ENCODE peak calls at places on chromosome 17, in seven cellular contexts. G is left ventricle myocardium inferior; R is stomach; V is CD4-positive, alpha-beta T cell; H is transverse colon; J is AG04450; A is right lobe of liver. N is an unnamed sample. For H3K27me3 and H3K9me3, the result is how much of the 10 kb centered on the place peaks cover.

GRCh38 chr17:75455896-75456416 is 479 bp upstream of the TMEM94 start:
- DNase-seq in H (peak), V (no peak), G (no peak), J (no peak), A (no peak), R (peak), N (no peak)

GRCh38 chr17:43471801-43472200 is 12.0 kb upstream of the DHX8 start:
- DNase-seq in H (no peak), J (no peak), A (no peak), R (no peak), V (no peak), G (no peak), N (no peak)

GRCh38 chr17:28335959-28336871 is 654 bp downstream of the TNFAIP1 start:
- DNase-seq in H (peak), V (peak), R (peak), A (peak), J (peak), G (peak), N (peak)

GRCh38 chr17:82458885-82459424 is 414 bp downstream of the NARF start:
- DNase-seq in J (no peak), G (no peak), A (no peak), V (peak), H (peak), R (peak), N (peak)

GRCh38 chr17:34082404-34082803 is 172.7 kb upstream of the CCL2 start:
- DNase-seq in R (no peak), V (no peak), A (no peak), H (no peak), G (no peak), J (no peak), N (no peak)

GRCh38 chr17:3951420-3951819 is 12.8 kb downstream of the ATP2A3 start:
- DNase-seq in V (no peak), G (no peak), H (no peak), R (no peak), A (no peak), J (no peak), N (peak)

GRCh38 chr17:40820228-40820838 is 2.1 kb downstream of the KRT10 start:
- DNase-seq in A (no peak), V (no peak), R (no peak), J (no peak), G (no peak), H (no peak), N (no peak)

GRCh38 chr17:77647531-77647930 is 311.0 kb upstream of the TNRC6C start:
- DNase-seq in A (no peak), G (no peak), J (no peak), H (no peak), V (no peak), R (no peak), N (no peak)

GRCh38 chr17:73653810-73654209 is 9.6 kb upstream of the SDK2 start:
- DNase-seq in A (no peak), H (no peak), G (no peak), R (no peak), V (no peak), J (no peak), N (no peak)

GRCh38 chr17:78356163-78356713 is 3.6 kb downstream of the SOCS3 start:
- DNase-seq in A (no peak), V (peak), J (peak), R (peak), G (no peak), H (peak), N (peak)

GRCh38 chr17:6756425-6757012 is 673 bp downstream of the XAF1 start:
- DNase-seq in V (no peak), R (no peak), G (no peak), H (no peak), A (no peak), J (no peak), N (no peak)

GRCh38 chr17:81553616-81554181 is 1.5 kb upstream of the FAAP100 start:
- DNase-seq in G (no peak), A (no peak), V (no peak), R (no peak), H (peak), J (peak), N (peak)

GRCh38 chr17:58370716-58371115 is 18.7 kb upstream of the SUPT4H1 start:
- DNase-seq in V (no peak), H (no peak), J (no peak), R (no peak), G (no peak), A (no peak), N (no peak)

GRCh38 chr17:57853695-57854094 is 3.9 kb upstream of the MRPS23 start:
- DNase-seq in J (no peak), G (peak), V (no peak), R (peak), A (peak), H (peak), N (peak)

GRCh38 chr17:30793282-30793977 is 31.1 kb downstream of the CRLF3 start:
- DNase-seq in J (no peak), R (no peak), V (no peak), A (no peak), G (no peak), H (no peak), N (no peak)
- H3K27ac ChIP-seq in J (no peak), R (no peak), V (no peak), A (no peak), G (no peak), H (no peak), N (no peak)

GRCh38 chr17:45063198-45063597 is 2.1 kb downstream of the NMT1 start:
- DNase-seq in H (no peak), V (no peak), R (no peak), J (no peak), A (no peak), G (no peak), N (no peak)

GRCh38 chr17:45060824-45061605 is at the start of gene NMT1:
- DNase-seq in R (peak), J (peak), A (peak), G (peak), H (peak), V (peak), N (peak)

GRCh38 chr17:45060382-45060823 is 714 bp upstream of the NMT1 start:
- DNase-seq in J (no peak), G (no peak), R (no peak), H (no peak), V (no peak), A (no peak), N (no peak)

GRCh38 chr17:45061606-45062205 is 589 bp downstream of the NMT1 start:
- DNase-seq in H (no peak), R (no peak), V (no peak), A (no peak), J (no peak), G (no peak), N (no peak)
- H3K27me3 ChIP-seq in H (under half), R (under half), V (under half), A (under half), J (under half), G (under half), N (under half)

GRCh38 chr17:69757794-69758430 is 317.1 kb upstream of the KCNJ16 start:
- DNase-seq in H (no peak), J (peak), R (no peak), G (no peak), V (no peak), A (no peak), N (no peak)
- H3K9me3 ChIP-seq in H (under half), J (under half), R (under half), G (under half), V (under half), A (under half), N (under half)

DNA sequence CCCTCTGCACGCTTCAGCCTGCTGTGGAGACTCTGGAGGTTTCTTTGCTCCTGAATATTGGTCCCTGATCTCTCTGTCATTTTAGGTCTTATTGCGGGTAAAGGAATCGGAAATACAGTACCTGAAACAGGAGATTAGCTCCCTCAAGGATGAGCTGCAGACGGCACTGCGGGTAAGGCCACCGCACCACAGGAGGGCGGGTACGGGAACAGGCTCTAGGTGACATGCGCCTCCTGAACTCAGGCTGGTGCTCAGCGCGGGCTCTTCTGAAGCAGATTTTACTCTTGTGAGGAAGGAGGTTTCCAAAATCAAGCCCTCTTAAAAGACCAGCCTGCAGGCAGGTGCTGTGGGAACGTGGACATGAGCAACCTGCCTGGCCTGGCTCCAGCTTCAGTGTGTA is 29.8 kb downstream of the PLD6 start:
- DNase-seq in V (peak), J (no peak), R (no peak), H (no peak), G (no peak), A (no peak), N (no peak)
- H3K27ac ChIP-seq in V (peak), J (no peak), R (no peak), H (no peak), G (no peak), A (no peak), N (no peak)